ENCODE peak calls at places on chromosomes 1 and 21, in ten cellular contexts. L is activated CD4-positive, CD25-positive, alpha-beta regulatory T cell; E is progenitor cell of endocrine pancreas; X is D341Med; G is NCI-H2107; K is brain microvascular endothelial cell; F is sigmoid colon; T is CD8-positive, alpha-beta memory T cell; H is HT-29; B is NCI-H1092. D is an unnamed sample.
A peak's percentile ranks its signal among the peaks of the same experiment; 100 is the strongest.

GRCh38 chr21:38646213-38646837 is 148.0 kb upstream of the ERG start:
- DNase-seq in L (no peak), E (no peak), X (no peak), G (no peak), K (peak; percentile 66), F (no peak), T (no peak), H (no peak), B (no peak), D (peak; percentile 37)

GRCh38 chr1:65235867-65236805 is 73.2 kb upstream of the DNAJC6 start:
- DNase-seq in L (no peak), E (no peak), X (peak; percentile 31), G (peak; percentile 57), K (no peak), F (no peak), T (no peak), H (peak; percentile 71), B (peak; percentile 18), D (peak; percentile 50)

GRCh38 chr1:174671826-174672225 is 224.1 kb downstream of the GPR52 start:
- DNase-seq in L (no peak), E (no peak), X (no peak), G (no peak), K (no peak), F (no peak), T (no peak), H (no peak), B (no peak), D (no peak)

GRCh38 chr21:40681164-40681859 is 165.6 kb downstream of the DSCAM start:
- DNase-seq in L (no peak), E (no peak), X (no peak), G (peak; percentile 33), K (no peak), F (no peak), T (no peak), H (no peak), B (peak; percentile 76), D (no peak)

GRCh38 chr1:2356401-2356800 is 35.0 kb downstream of the MORN1 start:
- DNase-seq in L (no peak), E (no peak), X (no peak), G (no peak), K (no peak), F (peak; percentile 48), T (no peak), H (no peak), B (no peak), D (no peak)

GRCh38 chr1:235073331-235073967 is 55.2 kb downstream of the TOMM20 start:
- DNase-seq in L (no peak), E (no peak), X (no peak), G (no peak), K (no peak), F (no peak), T (no peak), H (peak; percentile 96), B (no peak), D (peak; percentile 60)

GRCh38 chr1:78647238-78647637 is 2.4 kb upstream of the IFI44 start:
- DNase-seq in L (no peak), E (no peak), X (no peak), G (no peak), K (no peak), F (no peak), T (no peak), H (no peak), B (no peak), D (no peak)

GRCh38 chr1:239212841-239213240 is 173.5 kb upstream of the CHRM3 start:
- DNase-seq in L (no peak), E (no peak), X (no peak), G (no peak), K (no peak), F (no peak), T (no peak), H (peak; percentile 42), B (no peak), D (no peak)

GRCh38 chr1:210882414-210883221 is 251.3 kb downstream of the KCNH1 start:
- DNase-seq in L (no peak), E (no peak), X (no peak), G (no peak), K (peak; percentile 3), F (no peak), T (no peak), H (no peak), B (no peak), D (peak; percentile 72)

GRCh38 chr1:56477164-56478111 is 101.9 kb downstream of the PLPP3 start:
- DNase-seq in L (no peak), E (peak; percentile 24), X (no peak), G (no peak), K (peak; percentile 42), F (peak; percentile 87), T (no peak), H (no peak), B (no peak), D (peak; percentile 59)

GRCh38 chr1:6911974-6912373 is 126.7 kb downstream of the CAMTA1 start:
- DNase-seq in L (no peak), E (no peak), X (peak; percentile 48), G (no peak), K (no peak), F (no peak), T (no peak), H (no peak), B (no peak), D (no peak)

GRCh38 chr1:111747282-111747734 is 8.1 kb upstream of the INKA2 start:
- DNase-seq in L (no peak), E (no peak), X (peak; percentile 67), G (no peak), K (peak; percentile 76), F (no peak), T (peak; percentile 46), H (peak; percentile 92), B (peak; percentile 26), D (peak; percentile 70)

GRCh38 chr1:213727853-213728592 is 259.8 kb upstream of the PROX1 start:
- DNase-seq in L (no peak), E (no peak), X (no peak), G (no peak), K (no peak), F (no peak), T (no peak), H (no peak), B (no peak), D (no peak)

GRCh38 chr1:243475966-243476365 is 220.1 kb downstream of the SDCCAG8 start:
- DNase-seq in L (no peak), E (no peak), X (no peak), G (no peak), K (peak; percentile 53), F (no peak), T (no peak), H (no peak), B (no peak), D (peak; percentile 34)

GRCh38 chr1:67760030-67760821 is 73.0 kb downstream of the GNG12 start:
- DNase-seq in L (peak; percentile 39), E (peak; percentile 39), X (peak; percentile 72), G (peak; percentile 18), K (peak; percentile 85), F (no peak), T (peak; percentile 40), H (peak; percentile 91), B (peak; percentile 16), D (peak; percentile 72)

GRCh38 chr1:46517010-46517600 is 27.5 kb downstream of the DMBX1 start:
- DNase-seq in L (no peak), E (no peak), X (no peak), G (peak; percentile 100), K (no peak), F (no peak), T (no peak), H (peak; percentile 97), B (peak; percentile 35), D (no peak)

GRCh38 chr1:68269637-68270430 is 37.5 kb upstream of the WLS start:
- DNase-seq in L (no peak), E (no peak), X (no peak), G (no peak), K (peak; percentile 70), F (no peak), T (no peak), H (no peak), B (no peak), D (peak; percentile 12)

GRCh38 chr21:41593784-41594138 is 85.8 kb upstream of the TMPRSS2 start:
- DNase-seq in L (no peak), E (no peak), X (no peak), G (no peak), K (no peak), F (no peak), T (no peak), H (no peak), B (no peak), D (no peak)